ENCODE peak calls at places on chromosome 18, in five cellular contexts. F is HCT116, M is hepatocyte, K is GM23248, U is neural progenitor cell. T is an unnamed sample.
A peak's percentile ranks its signal among the peaks of the same experiment; 100 is the strongest.

GRCh38 chr18:68769423-68769822 is 28.5 kb upstream of the CCDC102B start:
- DNase-seq in F (no peak), M (no peak), K (peak; percentile 64), U (no peak), T (no peak)

GRCh38 chr18:44579028-44579692 is 101.5 kb upstream of the SETBP1 start:
- DNase-seq in U (peak; percentile 64), K (peak; percentile 76), F (no peak), M (peak; percentile 29), T (peak; percentile 34)

GRCh38 chr18:67239826-67240225 is 276.7 kb downstream of the DSEL start:
- DNase-seq in U (no peak), K (no peak), F (no peak), M (no peak), T (no peak)

GRCh38 chr18:32553174-32553573 is 82.5 kb upstream of the GAREM1 start:
- DNase-seq in U (no peak), M (peak; percentile 6), F (no peak), K (no peak), T (no peak)

GRCh38 chr18:63963610-63964256 is 6.1 kb upstream of the SERPINB8 start:
- DNase-seq in U (peak; percentile 65), K (peak; percentile 82), F (peak; percentile 56), M (peak; percentile 84), T (peak; percentile 76)

GRCh38 chr18:55539240-55539639 is 48.8 kb downstream of the TCF4 start:
- DNase-seq in K (peak; percentile 48), U (no peak), M (no peak), F (no peak), T (peak; percentile 25)

GRCh38 chr18:12032786-12033642 is 51.7 kb downstream of the IMPA2 start:
- DNase-seq in M (no peak), F (no peak), K (peak; percentile 89), U (no peak), T (peak; percentile 18)

GRCh38 chr18:59516356-59517155 is 157.5 kb upstream of the LMAN1 start:
- DNase-seq in M (peak; percentile 86), U (peak; percentile 18), K (peak; percentile 70), F (no peak), T (peak; percentile 57)

GRCh38 chr18:76589866-76590265 is 94.8 kb upstream of the ZNF516 start:
- DNase-seq in F (no peak), K (no peak), U (no peak), M (no peak), T (no peak)

GRCh38 chr18:23131693-23132319 is 3.5 kb upstream of the CABLES1 start:
- DNase-seq in M (peak; percentile 81), K (peak; percentile 83), F (peak; percentile 73), U (peak; percentile 85), T (peak; percentile 85)

GRCh38 chr18:2907459-2908145 is 60.8 kb downstream of the EMILIN2 start:
- DNase-seq in F (no peak), M (no peak), K (peak; percentile 21), U (no peak), T (no peak)

GRCh38 chr18:2908166-2908945 is 61.5 kb downstream of the EMILIN2 start:
- DNase-seq in U (no peak), F (no peak), M (no peak), K (no peak), T (no peak)

GRCh38 chr18:2908946-2909335 is 62.1 kb downstream of the EMILIN2 start:
- DNase-seq in U (no peak), K (no peak), M (no peak), F (no peak), T (no peak)

GRCh38 chr18:2905802-2906521 is 59.2 kb downstream of the EMILIN2 start:
- DNase-seq in M (peak; percentile 71), F (peak; percentile 33), U (peak; percentile 46), K (peak; percentile 69), T (peak; percentile 68)

DNA sequence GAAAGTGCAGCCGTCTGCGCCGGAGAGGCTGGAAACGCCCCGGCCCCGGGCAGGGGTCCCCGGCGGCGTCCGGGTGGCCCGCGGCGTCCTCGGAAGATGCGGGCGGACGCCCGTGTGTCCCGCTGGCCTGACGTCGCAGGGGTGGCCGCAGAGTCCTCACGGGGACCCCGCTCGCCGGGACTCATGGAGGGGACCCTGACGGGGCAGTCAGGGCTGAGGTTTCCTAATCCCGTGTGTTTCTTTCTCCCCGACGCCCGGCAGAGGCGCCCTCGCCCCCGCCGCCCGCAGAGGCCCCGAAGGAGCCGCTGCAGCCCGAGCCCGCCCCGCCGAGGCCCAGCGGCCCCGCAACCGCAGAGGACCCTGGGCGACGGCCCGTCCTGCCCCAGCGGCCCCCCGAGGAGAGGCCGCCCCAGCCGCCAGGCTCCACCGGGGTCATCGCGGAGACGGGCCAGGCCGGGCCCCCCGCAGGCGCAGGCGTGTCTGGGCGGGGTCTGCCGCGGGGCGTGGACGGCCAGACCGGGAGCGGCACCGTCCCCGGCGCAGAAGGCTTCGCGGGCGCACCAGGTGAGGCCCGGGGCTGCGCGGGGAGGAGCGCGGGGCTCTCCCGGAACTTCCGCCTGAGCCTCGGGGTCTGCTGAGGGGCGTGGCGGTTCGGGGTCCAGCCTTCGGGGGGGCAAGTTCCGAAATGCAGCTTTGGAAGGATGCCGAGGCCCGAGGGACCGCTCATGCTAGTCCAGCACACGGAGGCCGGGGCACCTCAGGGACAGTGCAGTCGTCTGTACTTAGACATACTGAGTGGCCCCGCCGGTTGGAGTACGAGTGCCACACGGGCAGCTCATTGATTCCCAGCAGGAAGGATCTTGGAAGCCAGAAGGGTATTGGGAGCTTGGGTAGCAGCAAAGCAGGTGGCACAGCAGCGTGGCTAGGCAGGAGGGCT is 60.0 kb downstream of the EMILIN2 start:
- DNase-seq in K (peak; percentile 69), F (no peak), U (peak; percentile 69), M (peak; percentile 71), T (peak; percentile 31)
- TF ChIP-seq EZH2 in K (no peak), F (no peak), U (peak; percentile 47), M (no peak), T (no peak)

DNA sequence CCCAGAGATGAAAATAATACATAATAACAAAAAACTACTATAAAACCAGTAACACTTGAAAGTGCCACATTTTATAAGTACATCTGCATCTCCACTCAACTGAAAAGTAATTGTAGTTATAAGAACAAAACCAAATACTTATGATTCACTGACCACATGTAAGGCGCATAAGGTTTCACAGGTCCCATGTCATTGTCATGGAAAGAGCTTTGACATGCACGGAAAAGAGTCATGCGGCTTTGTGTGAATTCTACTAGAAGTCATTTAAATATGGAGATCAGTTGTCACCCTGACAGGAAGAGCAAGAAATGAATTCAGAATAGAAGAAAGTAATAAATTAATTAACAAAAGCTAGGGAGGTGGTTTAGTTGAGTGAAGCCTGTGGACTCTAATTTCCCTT is 459.1 kb downstream of the CDH2 start:
- DNase-seq in U (no peak), F (no peak), M (no peak), K (no peak), T (no peak)
- TF ChIP-seq EZH2 in U (no peak), F (no peak), M (no peak), K (no peak), T (no peak)

GRCh38 chr18:65544701-65545100 is 206.1 kb upstream of the CDH7 start:
- DNase-seq in M (no peak), F (no peak), U (no peak), K (no peak), T (peak; percentile 37)
- TF ChIP-seq EZH2 in M (no peak), F (no peak), U (no peak), K (no peak), T (no peak)

DNA sequence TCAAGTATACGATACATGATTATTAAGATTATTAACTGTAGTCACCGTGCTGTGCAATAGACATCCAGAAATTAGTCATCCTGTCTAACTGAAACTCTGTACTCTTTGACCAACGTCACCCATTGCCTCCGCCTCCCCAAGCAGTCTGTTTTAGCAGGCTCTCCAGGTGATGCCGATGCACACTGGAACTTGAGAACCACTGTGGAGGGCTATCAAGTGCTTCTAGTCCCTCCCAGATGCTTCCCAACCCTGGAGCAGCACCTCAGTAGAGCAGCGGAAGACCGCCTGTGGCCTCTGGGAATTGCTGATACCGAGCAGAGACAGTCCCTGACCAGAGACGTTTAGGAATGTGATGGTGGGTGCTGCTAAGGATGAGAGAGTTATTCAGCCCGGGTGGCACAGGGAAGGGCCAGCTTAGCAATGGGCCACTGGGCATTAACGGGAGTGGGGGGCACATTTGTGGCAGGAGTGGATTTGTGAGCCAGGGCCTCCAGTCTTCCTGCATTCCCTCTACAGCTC is 50.7 kb downstream of the LIPG start:
- DNase-seq in K (no peak), F (no peak), U (peak; percentile 20), M (no peak), T (no peak)
- TF ChIP-seq EZH2 in K (no peak), F (no peak), U (peak; percentile 10), M (no peak), T (no peak)

DNA sequence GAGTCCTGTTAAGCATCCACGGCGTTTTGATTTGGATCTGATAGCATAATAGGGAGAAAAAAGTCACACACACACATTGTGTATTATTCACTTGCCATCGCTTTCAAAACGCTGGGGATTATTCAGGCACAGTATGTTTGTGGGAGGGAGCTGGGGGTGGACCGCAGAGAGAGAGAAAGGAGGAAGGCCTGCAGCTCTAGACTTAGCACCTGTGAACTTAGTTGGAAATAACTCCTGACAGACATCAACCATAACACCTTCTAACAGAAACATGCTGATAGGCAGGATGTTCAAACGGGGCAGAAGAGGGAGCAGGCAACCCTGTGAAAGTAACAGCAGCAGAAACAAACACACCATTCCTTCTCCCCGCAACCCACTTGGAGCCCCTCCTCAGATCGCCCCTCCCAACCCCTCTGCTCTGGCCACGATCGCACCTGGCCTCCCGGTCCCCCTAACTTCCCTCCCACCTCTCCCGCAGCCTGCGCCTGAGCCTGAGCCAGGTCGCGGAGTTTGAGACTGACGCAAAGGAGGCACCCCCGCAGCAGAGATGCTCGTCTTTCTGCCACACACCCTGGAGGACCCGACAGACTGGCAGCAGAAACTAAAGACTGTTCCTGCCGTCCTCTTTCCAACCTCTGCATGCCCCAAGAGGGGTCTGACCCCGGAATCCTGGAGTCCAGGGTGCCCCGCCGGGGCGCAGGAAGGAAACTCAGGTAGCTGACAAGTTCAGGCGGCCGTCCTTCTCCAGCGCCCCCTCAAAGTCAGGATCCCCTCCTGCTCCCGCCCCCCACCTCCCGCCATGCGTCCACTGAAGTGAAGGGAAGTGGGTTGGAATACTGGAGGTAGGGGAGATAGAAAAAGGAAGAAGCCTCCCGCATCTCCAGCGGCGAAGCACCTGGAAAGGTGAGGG is 738 bp downstream of the CHST9 start:
- DNase-seq in K (no peak), F (no peak), M (peak; percentile 9), U (peak; percentile 49), T (no peak)
- TF ChIP-seq EZH2 in K (no peak), F (no peak), M (no peak), U (peak; percentile 45), T (peak; percentile 33)

GRCh38 chr18:906416-907170 is 1.9 kb downstream of the ADCYAP1 start:
- DNase-seq in F (no peak), U (peak; percentile 69), M (peak; percentile 41), K (peak; percentile 3), T (no peak)

GRCh38 chr18:907880-908512 is 3.3 kb downstream of the ADCYAP1 start:
- DNase-seq in F (no peak), K (no peak), M (no peak), U (peak; percentile 49), T (no peak)

GRCh38 chr18:905948-906415 is 1.3 kb downstream of the ADCYAP1 start:
- DNase-seq in U (peak; percentile 45), M (no peak), K (no peak), F (no peak), T (no peak)

GRCh38 chr18:908631-909621 is 4.3 kb downstream of the ADCYAP1 start:
- DNase-seq in K (peak; percentile 6), M (no peak), U (peak; percentile 73), F (no peak), T (no peak)

GRCh38 chr18:907171-907879 is 2.7 kb downstream of the ADCYAP1 start:
- DNase-seq in U (peak; percentile 72), M (peak; percentile 39), K (peak; percentile 21), F (no peak), T (peak; percentile 18)
- TF ChIP-seq EZH2 in U (no peak), M (no peak), K (no peak), F (no peak), T (no peak)

GRCh38 chr18:9802774-9803697 is 82.7 kb upstream of the TXNDC2 start:
- DNase-seq in F (no peak), U (peak; percentile 32), M (no peak), K (peak; percentile 21), T (no peak)
- TF ChIP-seq EZH2 in F (no peak), U (no peak), M (no peak), K (no peak), T (no peak)

GRCh38 chr18:47644896-47645295 is 285.6 kb downstream of the SMAD2 start:
- DNase-seq in F (no peak), U (no peak), K (no peak), M (no peak), T (no peak)
- TF ChIP-seq EZH2 in F (no peak), U (no peak), K (no peak), M (no peak), T (no peak)

T was measured in PC-3.